ENCODE peak calls at places on chromosomes 7 and 10, in ten cellular contexts. L is cardiac muscle cell; A is stomach; W is PC-3; B is CD8-positive, alpha-beta T cell; T is GM13976; M is astrocyte of the spinal cord; V is ovary; O is hepatocyte; U is GM10248. G is an unnamed sample.

GRCh38 chr10:110209399-110209925 is 2.1 kb downstream of the MXI1 start:
- DNase-seq in L (peak; percentile 80), A (no peak), W (peak; percentile 54), B (peak; percentile 69), T (peak; percentile 47), M (peak; percentile 64), V (peak; percentile 66), O (peak; percentile 77), U (peak; percentile 49), G (peak; percentile 70)

GRCh38 chr10:64113796-64114195 is 592.6 kb downstream of the REEP3 start:
- DNase-seq in L (no peak), A (no peak), W (peak; percentile 56), B (no peak), T (no peak), M (no peak), V (no peak), O (no peak), U (no peak), G (no peak)

GRCh38 chr7:69687739-69688431 is 89.6 kb downstream of the AUTS2 start:
- DNase-seq in L (no peak), A (no peak), W (no peak), B (no peak), T (no peak), M (no peak), V (no peak), O (no peak), U (no peak), G (no peak)

GRCh38 chr7:122013070-122013469 is 131.0 kb downstream of the AASS start:
- DNase-seq in L (no peak), A (no peak), W (no peak), B (no peak), T (no peak), M (no peak), V (no peak), O (no peak), U (no peak), G (no peak)

GRCh38 chr10:34885901-34886300 is 70.8 kb upstream of the PARD3 start:
- DNase-seq in L (no peak), A (no peak), W (peak; percentile 59), B (no peak), T (no peak), M (no peak), V (no peak), O (no peak), U (no peak), G (no peak)

GRCh38 chr7:11228515-11228914 is 254.8 kb downstream of the PHF14 start:
- DNase-seq in L (peak; percentile 77), A (peak; percentile 79), W (peak; percentile 15), B (no peak), T (no peak), M (peak; percentile 22), V (peak; percentile 85), O (no peak), U (no peak), G (no peak)

GRCh38 chr7:909358-910329 is 33.3 kb downstream of the GET4 start:
- DNase-seq in L (peak; percentile 64), A (peak; percentile 52), W (peak; percentile 23), B (peak; percentile 30), T (peak; percentile 62), M (peak; percentile 24), V (peak; percentile 56), O (peak; percentile 65), U (no peak), G (no peak)

GRCh38 chr7:30845426-30846135 is 66.1 kb upstream of the AQP1 start:
- DNase-seq in L (peak; percentile 57), A (no peak), W (peak; percentile 48), B (no peak), T (no peak), M (peak; percentile 33), V (peak; percentile 18), O (peak; percentile 46), U (no peak), G (peak; percentile 65)

GRCh38 chr10:6050801-6051445 is 11.2 kb downstream of the IL2RA start:
- DNase-seq in L (peak; percentile 76), A (peak; percentile 77), W (peak; percentile 44), B (peak; percentile 86), T (peak; percentile 77), M (peak; percentile 28), V (peak; percentile 72), O (peak; percentile 27), U (peak; percentile 82), G (no peak)

GRCh38 chr10:24701447-24701846 is 22.2 kb downstream of the ARHGAP21 start:
- DNase-seq in L (peak; percentile 33), A (no peak), W (no peak), B (no peak), T (peak; percentile 41), M (no peak), V (no peak), O (no peak), U (peak; percentile 38), G (no peak)

GRCh38 chr7:4959881-4960280 is 894 bp upstream of the MMD2 start:
- DNase-seq in L (no peak), A (no peak), W (no peak), B (no peak), T (no peak), M (no peak), V (no peak), O (no peak), U (no peak), G (no peak)

GRCh38 chr7:26843696-26844095 is 20.7 kb downstream of the SKAP2 start:
- DNase-seq in L (no peak), A (no peak), W (peak; percentile 50), B (no peak), T (no peak), M (peak; percentile 46), V (no peak), O (no peak), U (no peak), G (no peak)

GRCh38 chr10:51260376-51260775 is 186.1 kb downstream of the PRKG1 start:
- DNase-seq in L (peak; percentile 38), A (no peak), W (no peak), B (no peak), T (no peak), M (no peak), V (no peak), O (no peak), U (no peak), G (no peak)

DNA sequence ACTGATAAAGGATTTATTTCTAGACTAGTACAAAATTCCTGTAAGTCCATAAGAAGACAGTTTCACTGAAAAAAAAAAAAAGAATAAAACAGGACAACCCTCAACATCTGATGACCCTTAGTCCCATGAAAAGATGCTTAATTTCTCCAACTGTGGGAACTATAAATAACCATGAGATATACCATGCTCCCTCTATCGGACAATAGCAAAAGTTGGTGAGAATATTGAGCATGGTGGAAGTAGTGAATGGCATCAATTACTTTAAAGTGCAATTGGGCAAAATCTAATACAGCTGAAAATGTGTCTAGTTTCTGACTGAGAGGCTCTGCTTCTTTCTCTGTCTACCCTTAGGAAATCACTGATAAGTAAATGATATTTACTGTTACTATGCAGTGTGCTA is 348.8 kb downstream of the SUGCT start:
- DNase-seq in L (peak; percentile 9), A (no peak), W (peak; percentile 36), B (no peak), T (no peak), M (no peak), V (no peak), O (no peak), U (no peak), G (no peak)
- TF ChIP-seq CTCF in L (peak; percentile 31), A (no peak), W (peak; percentile 60), B (no peak), T (no peak), M (no peak), V (no peak), O (no peak), U (no peak), G (no peak)

DNA sequence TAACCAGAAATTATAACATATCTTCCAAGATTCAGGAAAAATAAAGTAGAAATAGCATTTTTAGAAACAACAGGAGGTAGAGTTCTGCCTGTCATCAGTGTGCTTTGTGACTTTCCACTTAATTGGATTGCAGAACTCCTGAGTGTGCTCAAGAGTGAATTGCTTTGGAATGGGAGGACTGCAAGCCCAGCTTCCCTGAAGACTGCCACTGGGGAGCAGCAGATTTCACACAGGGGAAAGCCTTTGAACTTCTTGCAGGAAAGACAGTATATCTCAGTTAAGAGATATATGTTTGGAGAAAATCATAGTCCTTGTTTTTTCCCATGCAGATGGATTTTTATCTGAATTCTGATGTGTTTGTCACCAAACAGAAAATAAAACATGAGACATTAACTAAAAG is 124.5 kb downstream of the TMEM168 start:
- DNase-seq in L (peak; percentile 7), A (no peak), W (no peak), B (no peak), T (no peak), M (peak; percentile 25), V (no peak), O (peak; percentile 43), U (no peak), G (no peak)
- TF ChIP-seq CTCF in L (peak; percentile 4), A (no peak), W (no peak), B (no peak), T (no peak), M (peak; percentile 41), V (no peak), O (peak; percentile 48), U (peak; percentile 9), G (no peak)

DNA sequence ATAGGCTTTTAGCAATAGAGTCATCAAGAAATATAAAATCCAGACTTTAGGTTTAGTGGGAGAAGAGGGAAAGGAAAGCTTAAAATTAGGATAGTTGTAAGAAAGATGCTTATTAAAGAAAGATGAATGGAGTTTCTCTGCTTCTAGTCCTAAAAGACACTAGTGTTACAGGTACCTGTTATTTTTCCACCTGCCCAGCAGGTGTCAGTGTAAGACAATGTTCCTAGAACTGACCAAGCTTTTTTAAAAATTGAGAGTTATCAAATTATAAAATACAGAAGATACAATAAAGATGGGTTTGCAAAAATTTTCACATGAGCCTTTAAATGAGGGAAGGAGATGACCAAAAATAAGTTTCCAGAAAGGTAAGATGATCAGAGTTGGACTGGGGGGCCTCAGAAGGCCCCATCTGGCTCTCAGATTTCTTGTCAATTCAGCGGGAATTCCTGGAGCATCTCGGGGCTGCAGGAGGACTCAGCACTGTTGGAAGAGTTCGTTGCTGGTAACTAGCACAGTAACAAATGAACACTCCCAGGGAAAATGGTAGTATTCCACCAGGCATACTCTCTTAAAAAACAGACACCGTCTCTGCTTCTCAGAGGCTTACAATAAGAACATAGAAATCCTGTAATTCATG is 71.9 kb upstream of the PIK3CG start:
- DNase-seq in L (peak; percentile 40), A (no peak), W (peak; percentile 55), B (peak; percentile 33), T (peak; percentile 44), M (peak; percentile 20), V (no peak), O (peak; percentile 62), U (peak; percentile 42), G (no peak)
- TF ChIP-seq CTCF in L (peak; percentile 48), A (peak; percentile 67), W (peak; percentile 79), B (peak; percentile 88), T (peak; percentile 53), M (peak; percentile 54), V (peak; percentile 46), O (peak; percentile 78), U (peak; percentile 68), G (peak; percentile 38)

DNA sequence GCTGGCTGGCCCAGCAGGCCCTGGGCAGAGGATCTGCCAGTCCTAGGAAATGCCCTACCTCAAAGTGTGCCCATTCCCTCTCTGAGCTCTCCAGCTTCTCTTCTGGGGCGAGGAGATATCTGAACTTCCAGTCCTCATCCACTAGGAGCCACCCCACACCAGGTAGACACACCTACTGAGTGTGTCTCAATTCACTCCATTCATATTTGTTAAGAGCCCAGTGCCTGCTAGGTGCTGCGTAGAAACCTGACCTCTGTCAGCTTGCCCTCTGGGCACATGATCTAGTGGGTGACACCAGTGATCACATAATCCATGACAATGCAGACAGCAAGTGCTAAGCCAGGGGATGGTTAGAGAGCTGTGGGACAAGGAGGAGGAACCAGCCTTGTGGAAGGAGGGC is 81.5 kb downstream of the COL13A1 start:
- DNase-seq in L (no peak), A (peak; percentile 37), W (peak; percentile 58), B (no peak), T (no peak), M (no peak), V (no peak), O (peak; percentile 66), U (no peak), G (no peak)
- TF ChIP-seq CTCF in L (no peak), A (no peak), W (peak; percentile 63), B (no peak), T (no peak), M (peak; percentile 5), V (no peak), O (peak; percentile 50), U (no peak), G (no peak)